ENCODE peak calls at places on chromosomes 6 and 20, in nine cellular contexts. X is GM23338; Y is fibroblast of villous mesenchyme; N is uterus; K is adipocyte; V is SK-N-SH; R is prostate gland; D is CD8-positive, alpha-beta T cell; J is foreskin fibroblast. S is an unnamed sample.
A peak's percentile ranks its signal among the peaks of the same experiment; 100 is the strongest.

GRCh38 chr20:25549866-25550477 is 35.4 kb downstream of the NINL start:
- DNase-seq in R (no peak), V (no peak), K (peak; percentile 80), J (peak; percentile 60), D (no peak), Y (peak; percentile 62), N (no peak), X (no peak), S (no peak)

GRCh38 chr6:12567682-12568081 is 148.9 kb upstream of the PHACTR1 start:
- DNase-seq in X (no peak), V (no peak), R (no peak), Y (no peak), K (no peak), D (no peak), J (no peak), N (no peak), S (no peak)

GRCh38 chr6:132063738-132064137 is 112.6 kb upstream of the CCN2 start:
- DNase-seq in D (no peak), Y (no peak), N (no peak), R (no peak), K (peak; percentile 64), V (no peak), X (no peak), J (peak; percentile 91), S (no peak)

GRCh38 chr20:37914672-37915433 is 11.9 kb downstream of the VSTM2L start:
- DNase-seq in R (no peak), D (peak; percentile 11), Y (no peak), V (peak; percentile 82), J (peak; percentile 23), K (peak; percentile 13), X (peak; percentile 82), N (peak; percentile 47), S (peak; percentile 57)

GRCh38 chr20:14193885-14194284 is 143.5 kb downstream of the FLRT3 start:
- DNase-seq in J (no peak), D (no peak), K (no peak), R (no peak), N (no peak), Y (peak; percentile 4), V (no peak), X (peak; percentile 70), S (no peak)

GRCh38 chr20:20614391-20614790 is 98.1 kb downstream of the RALGAPA2 start:
- DNase-seq in D (no peak), K (peak; percentile 41), V (no peak), J (no peak), X (no peak), Y (no peak), N (no peak), R (no peak), S (no peak)

GRCh38 chr6:40395698-40396076 is 191.5 kb downstream of the LRFN2 start:
- DNase-seq in K (no peak), N (no peak), V (no peak), D (no peak), X (no peak), R (no peak), J (no peak), Y (no peak), S (no peak)

GRCh38 chr6:147135211-147135672 is 69.0 kb upstream of the STXBP5 start:
- DNase-seq in D (no peak), V (no peak), X (peak; percentile 2), Y (peak; percentile 97), K (peak; percentile 39), R (no peak), N (no peak), J (peak; percentile 94), S (no peak)

GRCh38 chr6:35970181-35970580 is 49.3 kb upstream of the SRPK1 start:
- DNase-seq in N (no peak), D (no peak), X (no peak), V (no peak), R (no peak), J (peak; percentile 78), K (peak; percentile 30), Y (peak; percentile 32), S (no peak)

GRCh38 chr20:13009682-13010406 is 1.1 kb downstream of the SPTLC3 start:
- DNase-seq in X (no peak), V (no peak), D (no peak), J (peak; percentile 94), R (peak; percentile 71), K (peak; percentile 88), Y (peak; percentile 94), N (peak; percentile 17), S (peak; percentile 32)

GRCh38 chr6:33298773-33299236 is at the start of gene RGL2:
- DNase-seq in J (peak; percentile 85), X (peak; percentile 52), Y (peak; percentile 58), R (peak; percentile 82), K (peak; percentile 77), V (peak; percentile 78), D (peak; percentile 57), N (peak; percentile 84), S (peak; percentile 78)

GRCh38 chr6:68575765-68576439 is 59.2 kb upstream of the ADGRB3 start:
- DNase-seq in V (no peak), K (no peak), N (no peak), J (peak; percentile 15), D (no peak), Y (no peak), X (peak; percentile 80), R (no peak), S (no peak)

GRCh38 chr20:36061754-36062153 is 92.8 kb upstream of the EPB41L1 start:
- DNase-seq in J (no peak), N (peak; percentile 56), D (no peak), Y (no peak), K (no peak), X (no peak), V (no peak), R (no peak), S (no peak)

GRCh38 chr6:167306401-167306998 is 15.4 kb downstream of the UNC93A start:
- DNase-seq in V (no peak), Y (no peak), N (no peak), D (no peak), K (no peak), R (no peak), X (no peak), J (no peak), S (no peak)

GRCh38 chr6:116412270-116412669 is 41.5 kb downstream of the DSE start:
- DNase-seq in Y (no peak), X (no peak), J (peak; percentile 39), N (no peak), R (no peak), D (no peak), K (peak; percentile 79), V (no peak), S (no peak)

GRCh38 chr6:37669306-37669705 is 28.4 kb downstream of the MDGA1 start:
- DNase-seq in R (no peak), K (no peak), N (no peak), D (no peak), V (no peak), X (no peak), J (no peak), Y (no peak), S (no peak)

GRCh38 chr6:41371461-41371991 is 36.1 kb downstream of the NCR2 start:
- DNase-seq in K (peak; percentile 65), R (no peak), X (peak; percentile 82), J (peak; percentile 68), D (no peak), N (peak; percentile 40), V (peak; percentile 66), Y (peak; percentile 55), S (peak; percentile 15)

DNA sequence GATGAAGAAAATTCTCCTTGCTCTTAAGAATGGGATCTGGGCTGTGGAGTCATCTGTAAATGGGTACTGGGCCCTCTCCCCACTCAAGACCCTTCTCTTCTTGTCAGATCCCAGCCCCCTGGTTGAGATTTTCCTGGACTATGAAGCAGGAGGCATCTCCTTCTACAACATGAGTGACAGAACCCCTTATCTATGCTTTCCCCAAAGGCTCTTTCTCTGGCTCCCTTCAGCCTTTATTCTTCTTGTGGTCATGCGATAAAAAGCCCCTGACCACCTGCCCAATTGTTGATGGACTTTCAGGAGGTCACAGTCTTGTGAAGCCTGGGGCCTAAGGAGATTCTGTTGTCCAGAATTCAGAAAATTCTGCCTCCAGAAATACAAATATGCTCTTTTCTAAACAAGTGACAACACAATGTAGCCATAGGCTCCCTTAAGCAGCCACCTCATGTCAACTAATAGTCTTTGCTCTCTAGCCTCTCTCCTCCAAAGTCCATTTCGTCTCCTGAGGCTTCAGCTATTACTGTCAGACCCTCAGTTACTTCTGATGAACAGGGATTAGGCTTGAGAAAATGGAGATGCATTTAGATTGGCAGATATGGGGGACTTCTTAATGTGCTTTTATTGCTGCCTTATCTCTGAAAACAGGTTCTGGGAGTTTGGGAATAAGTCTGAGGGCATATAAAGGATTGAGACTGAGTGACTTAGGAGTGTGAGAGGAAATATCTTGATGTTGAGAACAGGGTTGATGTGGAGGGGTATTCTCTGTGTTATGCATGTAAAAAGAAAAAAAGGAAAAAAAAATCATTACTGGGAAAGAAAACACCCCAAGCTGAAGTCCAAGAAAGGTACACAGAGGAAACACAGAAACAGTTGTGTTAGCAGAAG is 20.6 kb downstream of the BTN2A1 start:
- DNase-seq in N (no peak), V (no peak), R (no peak), K (no peak), Y (no peak), J (no peak), D (no peak), X (no peak), S (no peak)
- H3K4me3 ChIP-seq in N (no peak overlapping the region), V (no peak overlapping the region), R (no peak overlapping the region), K (no peak overlapping the region), Y (no peak overlapping the region), J (no peak overlapping the region), D (no peak overlapping the region), X (no peak overlapping the region), S (no peak overlapping the region)

DNA sequence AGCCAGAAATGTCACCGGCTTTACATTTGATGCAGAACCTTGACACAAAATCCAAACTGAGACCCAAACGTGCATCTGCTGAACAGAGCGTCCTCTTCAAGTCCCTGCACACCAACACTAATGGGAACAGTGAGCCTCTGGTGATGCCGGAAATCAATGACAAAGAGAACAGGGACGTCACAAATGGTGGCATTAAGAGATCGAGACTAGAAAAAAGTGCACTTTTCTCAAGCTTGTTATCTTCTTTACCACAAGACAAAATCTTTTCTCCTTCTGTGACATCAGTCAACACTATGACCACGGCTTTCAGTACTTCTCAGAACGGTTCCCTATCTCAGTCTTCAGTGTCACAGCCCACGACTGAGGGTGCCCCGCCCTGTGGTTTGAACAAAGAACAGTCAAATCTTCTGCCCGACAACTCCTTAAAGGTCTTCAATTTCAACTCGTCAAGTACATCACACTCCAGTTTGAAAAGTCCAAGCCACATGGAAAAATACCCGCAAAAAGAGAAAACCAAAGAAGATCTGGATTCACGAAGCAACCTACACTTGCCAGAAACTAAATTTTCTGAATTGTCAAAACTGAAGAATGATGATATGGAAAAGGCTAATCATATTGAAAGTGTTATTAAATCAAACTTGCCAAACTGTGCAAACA is 108.5 kb downstream of the RTN4IP1 start:
- DNase-seq in D (peak; percentile 63), R (no peak), X (no peak), V (no peak), K (no peak), J (no peak), N (no peak), Y (no peak), S (peak; percentile 80)
- H3K4me3 ChIP-seq in D (peak overlapping the region; percentile 53), R (no peak overlapping the region), X (no peak overlapping the region), V (no peak overlapping the region), K (no peak overlapping the region), J (no peak overlapping the region), N (no peak overlapping the region), Y (no peak overlapping the region), S (peak overlapping the region; percentile 68)

GRCh38 chr20:48931527-48932374 is 10.2 kb downstream of the ARFGEF2 start:
- DNase-seq in V (no peak), N (no peak), X (no peak), D (no peak), R (no peak), K (no peak), J (no peak), Y (no peak), S (no peak)
- H3K4me3 ChIP-seq in V (no peak overlapping the region), N (no peak overlapping the region), X (no peak overlapping the region), D (no peak overlapping the region), R (no peak overlapping the region), K (no peak overlapping the region), J (no peak overlapping the region), Y (no peak overlapping the region), S (no peak overlapping the region)

GRCh38 chr6:151763938-151764680 is 43.4 kb upstream of the ESR1 start:
- DNase-seq in J (peak; percentile 88), X (peak; percentile 94), V (peak; percentile 67), R (peak; percentile 91), N (peak; percentile 95), Y (peak; percentile 85), D (no peak), K (peak; percentile 73), S (peak; percentile 34)
- H3K4me3 ChIP-seq in J (peak overlapping the region; percentile 24), X (peak overlapping the region; percentile 46), V (peak overlapping the region; percentile 12), R (no peak overlapping the region), N (peak overlapping the region; percentile 9), Y (peak overlapping the region; percentile 34), D (no peak overlapping the region), K (peak overlapping the region; percentile 71), S (no peak overlapping the region)